ENCODE peak calls at places on chromosomes 5 and 9, in ten cellular contexts. P, Y, A, W, B, T, J, K, E and Q are unnamed samples.
A peak's percentile ranks its signal among the peaks of the same experiment; 100 is the strongest.

GRCh38 chr9:113620377-113621161 is 157.0 kb downstream of the RGS3 start:
- DNase-seq in P (no peak), Y (no peak), A (peak; percentile 82), W (no peak), B (peak; percentile 78), T (no peak), J (no peak), K (peak; percentile 87), E (peak; percentile 83), Q (peak; percentile 39)

GRCh38 chr5:55226027-55226933 is 835 bp downstream of the MCIDAS start:
- DNase-seq in P (peak; percentile 38), Y (peak; percentile 89), A (no peak), W (peak; percentile 82), B (peak; percentile 89), T (peak; percentile 90), J (peak; percentile 74), K (peak; percentile 69), E (peak; percentile 89), Q (peak; percentile 71)

GRCh38 chr9:112532427-112532826 is 45.8 kb downstream of the KIAA1958 start:
- DNase-seq in P (no peak), Y (peak; percentile 47), A (no peak), W (no peak), B (no peak), T (no peak), J (no peak), K (peak; percentile 46), E (no peak), Q (no peak)

GRCh38 chr5:138654281-138654867 is 79.2 kb upstream of the HSPA9 start:
- DNase-seq in P (no peak), Y (peak; percentile 87), A (no peak), W (no peak), B (no peak), T (no peak), J (peak; percentile 64), K (no peak), E (no peak), Q (no peak)

GRCh38 chr5:9832921-9833320 is 202.8 kb upstream of the TAS2R1 start:
- DNase-seq in P (no peak), Y (no peak), A (no peak), W (no peak), B (peak; percentile 62), T (no peak), J (no peak), K (no peak), E (no peak), Q (no peak)

GRCh38 chr9:89023788-89024187 is 32.5 kb downstream of the S1PR3 start:
- DNase-seq in P (no peak), Y (peak; percentile 44), A (no peak), W (no peak), B (no peak), T (no peak), J (no peak), K (no peak), E (no peak), Q (no peak)

GRCh38 chr5:135437796-135438560 is 9.2 kb downstream of the DCANP1 start:
- DNase-seq in P (no peak), Y (no peak), A (peak; percentile 58), W (no peak), B (no peak), T (no peak), J (no peak), K (peak; percentile 60), E (no peak), Q (no peak)

GRCh38 chr5:167447466-167447865 is 844.0 kb upstream of the WWC1 start:
- DNase-seq in P (no peak), Y (no peak), A (no peak), W (no peak), B (no peak), T (no peak), J (no peak), K (no peak), E (no peak), Q (no peak)

GRCh38 chr5:87717761-87718160 is 305.0 kb upstream of the CCNH start:
- DNase-seq in P (no peak), Y (no peak), A (no peak), W (no peak), B (no peak), T (no peak), J (no peak), K (no peak), E (peak; percentile 16), Q (no peak)

GRCh38 chr5:173858025-173858674 is 30.0 kb upstream of the CPEB4 start:
- DNase-seq in P (no peak), Y (no peak), A (no peak), W (no peak), B (peak; percentile 37), T (no peak), J (no peak), K (no peak), E (no peak), Q (no peak)

GRCh38 chr5:155978805-155979204 is 348.2 kb upstream of the SGCD start:
- DNase-seq in P (no peak), Y (peak; percentile 1), A (no peak), W (no peak), B (no peak), T (no peak), J (no peak), K (no peak), E (no peak), Q (no peak)

GRCh38 chr5:38543074-38543473 is 13.4 kb downstream of the LIFR start:
- DNase-seq in P (no peak), Y (no peak), A (no peak), W (no peak), B (no peak), T (no peak), J (no peak), K (no peak), E (no peak), Q (no peak)

GRCh38 chr5:59685806-59686205 is 207.7 kb downstream of the PDE4D start:
- DNase-seq in P (no peak), Y (no peak), A (no peak), W (no peak), B (no peak), T (no peak), J (no peak), K (no peak), E (no peak), Q (no peak)

GRCh38 chr9:128203842-128204551 is 818 bp downstream of the DNM1 start:
- DNase-seq in P (peak; percentile 29), Y (peak; percentile 83), A (no peak), W (peak; percentile 36), B (peak; percentile 37), T (peak; percentile 55), J (no peak), K (no peak), E (peak; percentile 86), Q (no peak)

GRCh38 chr9:122806661-122807060 is 6.7 kb downstream of the OR1K1 start:
- DNase-seq in P (no peak), Y (no peak), A (no peak), W (no peak), B (no peak), T (no peak), J (no peak), K (peak; percentile 8), E (no peak), Q (no peak)

GRCh38 chr9:132211570-132211969 is 49.7 kb downstream of the NTNG2 start:
- DNase-seq in P (no peak), Y (no peak), A (no peak), W (no peak), B (no peak), T (no peak), J (no peak), K (no peak), E (no peak), Q (no peak)

GRCh38 chr9:132210472-132211145 is 48.8 kb downstream of the NTNG2 start:
- DNase-seq in P (no peak), Y (peak; percentile 54), A (no peak), W (no peak), B (no peak), T (no peak), J (no peak), K (peak; percentile 94), E (no peak), Q (no peak)

GRCh38 chr9:132209263-132209662 is 47.4 kb downstream of the NTNG2 start:
- DNase-seq in P (no peak), Y (no peak), A (no peak), W (no peak), B (no peak), T (no peak), J (no peak), K (no peak), E (no peak), Q (no peak)

GRCh38 chr9:132216861-132217655 is 55.2 kb downstream of the NTNG2 start:
- DNase-seq in P (no peak), Y (peak; percentile 74), A (no peak), W (no peak), B (no peak), T (no peak), J (no peak), K (peak; percentile 41), E (no peak), Q (no peak)

GRCh38 chr9:132214027-132214622 is 52.3 kb downstream of the NTNG2 start:
- DNase-seq in P (no peak), Y (peak; percentile 31), A (peak; percentile 88), W (no peak), B (no peak), T (peak; percentile 64), J (no peak), K (peak; percentile 85), E (peak; percentile 90), Q (peak; percentile 22)
- TF ChIP-seq CTCF in P (no peak), Y (no peak), A (peak; percentile 31), W (no peak), B (no peak), T (no peak), J (no peak), K (no peak), E (no peak), Q (peak; percentile 29)

DNA sequence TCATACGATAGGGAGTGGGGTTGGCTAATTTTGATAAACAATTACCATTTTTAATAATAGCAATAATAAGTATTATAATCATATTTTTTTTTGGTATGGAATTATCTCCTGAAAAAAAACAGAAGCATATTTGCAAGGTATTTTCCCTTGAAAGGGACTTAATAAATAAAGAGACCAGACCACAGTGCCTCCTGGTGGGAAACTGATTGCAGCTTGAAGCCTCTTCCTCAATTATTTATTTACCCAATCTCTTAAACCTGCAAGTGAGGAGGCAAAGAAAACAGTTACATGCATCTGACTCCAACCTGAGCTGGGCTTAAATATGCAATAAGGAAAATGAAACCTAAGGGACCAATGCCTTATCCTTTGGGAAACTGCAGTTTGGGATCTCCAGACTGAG is 388.1 kb upstream of the ACO1 start:
- DNase-seq in P (no peak), Y (peak; percentile 34), A (no peak), W (no peak), B (no peak), T (no peak), J (no peak), K (no peak), E (no peak), Q (no peak)
- TF ChIP-seq CTCF in P (no peak), Y (peak; percentile 23), A (no peak), W (peak; percentile 20), B (no peak), T (no peak), J (no peak), K (no peak), E (peak; percentile 20), Q (peak; percentile 13)

GRCh38 chr5:127010362-127010761 is 20.0 kb downstream of the MARCHF3 start:
- DNase-seq in P (no peak), Y (no peak), A (no peak), W (no peak), B (no peak), T (no peak), J (no peak), K (no peak), E (no peak), Q (no peak)
- TF ChIP-seq CTCF in P (no peak), Y (no peak), A (no peak), W (no peak), B (no peak), T (no peak), J (no peak), K (no peak), E (no peak), Q (no peak)

GRCh38 chr5:16776611-16777251 is 159.4 kb downstream of the MYO10 start:
- DNase-seq in P (no peak), Y (no peak), A (no peak), W (peak; percentile 26), B (peak; percentile 13), T (peak; percentile 65), J (no peak), K (no peak), E (no peak), Q (no peak)
- TF ChIP-seq CTCF in P (no peak), Y (no peak), A (peak; percentile 48), W (peak; percentile 62), B (no peak), T (peak; percentile 38), J (no peak), K (peak; percentile 35), E (no peak), Q (peak; percentile 58)